ENCODE peak calls at places on chromosomes 13 and 19, in four cellular contexts. N is trophoblast cell, P is fibroblast of lung, T is H1. W is an unnamed sample.

GRCh38 chr19:19459707-19460251 is 54.3 kb downstream of the GATAD2A start:
- DNase-seq in N (peak; percentile 24), P (peak; percentile 58), T (no peak), W (peak; percentile 89)

GRCh38 chr13:39370554-39370953 is 232.4 kb downstream of the LHFPL6 start:
- DNase-seq in N (peak; percentile 60), P (no peak), T (no peak), W (peak; percentile 86)

GRCh38 chr19:10339380-10339960 is at the start of gene ICAM3:
- DNase-seq in N (no peak), P (no peak), T (peak; percentile 64), W (no peak)

GRCh38 chr19:8307400-8307964 is 676 bp downstream of the CD320 start:
- DNase-seq in N (no peak), P (no peak), T (no peak), W (peak; percentile 42)

GRCh38 chr19:18741566-18742121 is 49.5 kb downstream of the COMP start:
- DNase-seq in N (no peak), P (no peak), T (no peak), W (no peak)

GRCh38 chr19:35013047-35013819 is 13.1 kb downstream of the GRAMD1A start:
- DNase-seq in N (peak; percentile 43), P (peak; percentile 58), T (peak; percentile 97), W (peak; percentile 65)

GRCh38 chr19:15368051-15368632 is 11.4 kb downstream of the AKAP8 start:
- DNase-seq in N (no peak), P (no peak), T (no peak), W (no peak)

GRCh38 chr13:75670496-75670895 is 34.4 kb downstream of the LMO7 start:
- DNase-seq in N (no peak), P (peak; percentile 23), T (no peak), W (peak; percentile 61)

GRCh38 chr19:33781996-33782395 is 14.7 kb upstream of the KCTD15 start:
- DNase-seq in N (no peak), P (no peak), T (no peak), W (peak; percentile 64)

GRCh38 chr19:15124572-15125231 is 17.5 kb downstream of the SYDE1 start:
- DNase-seq in N (no peak), P (no peak), T (no peak), W (peak; percentile 58)

GRCh38 chr13:40388617-40389016 is 277.8 kb downstream of the FOXO1 start:
- DNase-seq in N (no peak), P (no peak), T (no peak), W (no peak)

GRCh38 chr19:55173186-55173716 is 6.8 kb upstream of the DNAAF3 start:
- DNase-seq in N (no peak), P (no peak), T (no peak), W (peak; percentile 34)

GRCh38 chr19:55175117-55175867 is 4.8 kb downstream of the SYT5 start:
- DNase-seq in N (no peak), P (no peak), T (peak; percentile 60), W (no peak)

GRCh38 chr19:55172741-55173140 is 6.3 kb upstream of the DNAAF3 start:
- DNase-seq in N (no peak), P (peak; percentile 65), T (no peak), W (peak; percentile 86)

GRCh38 chr19:55174425-55175116 is 5.5 kb downstream of the SYT5 start:
- DNase-seq in N (no peak), P (no peak), T (no peak), W (no peak)

GRCh38 chr19:55173717-55174409 is 6.2 kb downstream of the SYT5 start:
- DNase-seq in N (no peak), P (peak; percentile 75), T (peak; percentile 99), W (peak; percentile 90)
- H2AFZ ChIP-seq in N (no peak overlapping the region), P (peak overlapping the region; percentile 61), T (peak overlapping the region; percentile 5), W (peak overlapping the region; percentile 89)

DNA sequence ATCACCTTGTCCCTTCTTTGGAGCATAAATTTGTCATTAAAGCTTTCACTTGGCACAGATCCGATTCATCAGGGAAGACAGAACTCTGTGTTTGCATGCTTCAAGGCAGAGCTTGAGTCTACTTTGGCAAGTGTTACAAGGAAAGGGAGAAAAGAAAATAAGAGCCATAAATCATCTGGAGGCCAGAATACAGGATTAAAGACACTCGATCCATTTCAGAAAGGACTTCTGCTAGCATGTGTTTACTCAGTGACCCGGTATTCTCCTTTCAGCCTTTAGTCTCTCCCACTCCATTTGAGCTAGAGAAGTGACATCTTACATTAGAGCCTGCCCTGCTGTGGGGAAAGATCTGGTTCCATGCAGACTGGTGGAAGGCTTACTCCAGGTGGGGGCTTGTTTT is 306.4 kb downstream of the KLF5 start:
- DNase-seq in N (no peak), P (no peak), T (no peak), W (no peak)
- H3K4me2 ChIP-seq in N (no peak overlapping the region), P (no peak overlapping the region), T (no peak overlapping the region), W (no peak overlapping the region)

GRCh38 chr13:30881191-30881651 is 24.9 kb upstream of the MEDAG start:
- DNase-seq in N (no peak), P (peak; percentile 86), T (no peak), W (peak; percentile 48)
- H2AFZ ChIP-seq in N (no peak overlapping the region), P (no peak overlapping the region), T (no peak overlapping the region), W (peak overlapping the region; percentile 21)

GRCh38 chr19:40525234-40526051 is 51.2 kb upstream of the SHKBP1 start:
- DNase-seq in N (no peak), P (no peak), T (no peak), W (no peak)
- H3K4me2 ChIP-seq in N (no peak overlapping the region), P (no peak overlapping the region), T (no peak overlapping the region), W (no peak overlapping the region)

GRCh38 chr13:102400619-102401125 is 1.2 kb downstream of the FGF14 start:
- DNase-seq in N (no peak), P (peak; percentile 22), T (no peak), W (peak; percentile 53)
- H2AFZ ChIP-seq in N (no peak overlapping the region), P (peak overlapping the region; percentile 18), T (peak overlapping the region; percentile 57), W (peak overlapping the region; percentile 79)

DNA sequence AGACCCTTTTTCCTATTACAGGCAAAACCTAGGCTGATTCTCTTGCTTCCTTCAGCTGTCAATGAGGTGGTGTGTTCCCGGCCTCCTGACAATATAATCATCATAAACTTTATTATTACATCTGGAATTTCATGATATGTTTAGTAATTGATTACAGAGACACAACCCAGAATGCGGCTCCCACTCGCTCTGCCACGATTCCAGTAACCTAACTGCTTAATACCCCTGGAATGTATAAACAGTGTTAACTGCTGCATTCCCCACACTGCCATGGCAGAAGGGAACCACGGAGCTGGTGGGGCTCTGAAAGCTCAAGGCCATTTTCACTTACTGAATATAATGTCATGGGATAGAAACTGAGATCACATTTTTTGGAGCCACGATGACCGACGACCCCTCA is 17.1 kb downstream of the TSHZ3 start:
- DNase-seq in N (no peak), P (peak; percentile 55), T (no peak), W (peak; percentile 44)
- H3K4me2 ChIP-seq in N (no peak overlapping the region), P (peak overlapping the region; percentile 8), T (no peak overlapping the region), W (no peak overlapping the region)

GRCh38 chr19:2269244-2270156 is 12.5 kb downstream of the PEAK3 start:
- DNase-seq in N (peak; percentile 94), P (peak; percentile 96), T (peak; percentile 100), W (peak; percentile 96)
- H2AFZ ChIP-seq in N (peak overlapping the region; percentile 37), P (no peak overlapping the region), T (no peak overlapping the region), W (peak overlapping the region; percentile 83)

GRCh38 chr19:17296278-17296677 is 6.9 kb downstream of the ABHD8 start:
- DNase-seq in N (peak; percentile 82), P (no peak), T (no peak), W (peak; percentile 53)
- H3K4me2 ChIP-seq in N (no peak overlapping the region), P (no peak overlapping the region), T (no peak overlapping the region), W (no peak overlapping the region)

W was measured in GM23248.